ENCODE peak calls at places on chromosomes 6 and 20, in eight cellular contexts. Q is neural progenitor cell; B is stomach; D is mammary epithelial cell; S is CD8-positive, alpha-beta T cell; X is Peyer's patch; P is left lung; U is SK-N-SH. R is an unnamed sample. For H3K4me1, the result is how much of the 10 kb centered on the place peaks cover.

GRCh38 chr6:15504581-15505350 is 158.1 kb downstream of the DTNBP1 start:
- DNase-seq in B (peak), X (no peak), D (peak), S (no peak), P (no peak), Q (no peak), U (peak), R (no peak)

GRCh38 chr20:16732506-16733152 is 2.8 kb downstream of the SNRPB2 start:
- DNase-seq in B (no peak), X (no peak), Q (no peak), P (no peak), D (no peak), U (peak), S (no peak), R (no peak)

GRCh38 chr6:95133578-95133977 is 443.8 kb upstream of the MANEA start:
- DNase-seq in P (no peak), D (peak), U (no peak), B (no peak), S (no peak), Q (peak), X (no peak), R (no peak)

GRCh38 chr6:164148789-164149188 is 734.3 kb downstream of the QKI start:
- DNase-seq in D (no peak), B (no peak), X (no peak), U (no peak), S (no peak), Q (no peak), P (no peak), R (no peak)

GRCh38 chr6:21201181-21201580 is 392.4 kb upstream of the SOX4 start:
- DNase-seq in S (no peak), D (no peak), X (no peak), Q (no peak), P (no peak), U (peak), B (no peak), R (no peak)

GRCh38 chr6:109793793-109794192 is 102.7 kb downstream of the FIG4 start:
- DNase-seq in U (no peak), P (no peak), Q (no peak), D (peak), B (no peak), X (no peak), S (no peak), R (no peak)

GRCh38 chr6:170221753-170222400 is 69.0 kb downstream of the DLL1 start:
- DNase-seq in Q (no peak), S (no peak), P (no peak), U (peak), B (peak), D (no peak), X (peak), R (peak)

GRCh38 chr6:894274-894673 is 201.3 kb upstream of the EXOC2 start:
- DNase-seq in D (no peak), X (no peak), B (no peak), S (no peak), P (no peak), Q (no peak), U (no peak), R (peak)

GRCh38 chr20:21397341-21398108 is at the start of gene NKX2-4:
- DNase-seq in Q (peak), B (no peak), X (no peak), P (no peak), U (no peak), D (no peak), S (no peak), R (peak)

GRCh38 chr6:80767808-80768207 is 661.3 kb downstream of the BCKDHB start:
- DNase-seq in S (no peak), P (no peak), X (no peak), B (no peak), Q (no peak), U (no peak), D (peak), R (no peak)

GRCh38 chr6:135173989-135174484 is 7.1 kb upstream of the MYB start:
- DNase-seq in U (peak), P (no peak), Q (no peak), B (no peak), D (no peak), S (no peak), X (no peak), R (no peak)

GRCh38 chr20:36830791-36831691 is 44.9 kb upstream of the TLDC2 start:
- DNase-seq in P (no peak), U (peak), D (no peak), Q (no peak), B (no peak), S (no peak), X (no peak), R (no peak)

GRCh38 chr6:52981215-52981910 is 13.7 kb downstream of the GSTA4 start:
- DNase-seq in S (no peak), P (no peak), B (no peak), U (no peak), Q (no peak), X (no peak), D (no peak), R (no peak)

GRCh38 chr6:17454316-17455005 is 61.1 kb downstream of the CAP2 start:
- DNase-seq in P (no peak), Q (no peak), B (no peak), X (no peak), S (no peak), D (no peak), U (no peak), R (no peak)

GRCh38 chr6:33419580-33420492 is at the start of gene SYNGAP1:
- DNase-seq in B (no peak), U (peak), P (no peak), D (no peak), X (no peak), S (peak), Q (peak), R (peak)

GRCh38 chr6:139973602-139974373 is 599.3 kb upstream of the CITED2 start:
- DNase-seq in U (no peak), S (no peak), X (no peak), B (no peak), P (no peak), Q (no peak), D (no peak), R (no peak)

GRCh38 chr6:34457747-34458462 is 8.0 kb upstream of the PACSIN1 start:
- DNase-seq in Q (no peak), U (no peak), P (no peak), S (no peak), D (no peak), B (no peak), X (no peak), R (peak)

GRCh38 chr20:61430228-61430624 is 178.2 kb downstream of the CDH4 start:
- DNase-seq in X (no peak), S (no peak), P (no peak), B (no peak), D (no peak), Q (no peak), U (peak), R (no peak)

GRCh38 chr6:136921521-136921935 is 573 bp upstream of the SLC35D3 start:
- DNase-seq in S (no peak), Q (peak), B (no peak), U (peak), X (peak), P (peak), D (no peak), R (no peak)

GRCh38 chr6:140441256-140441655 is 1066.8 kb upstream of the CITED2 start:
- DNase-seq in U (peak), S (no peak), X (no peak), B (peak), D (peak), Q (peak), P (peak), R (peak)

GRCh38 chr20:37932919-37933318 is 30.0 kb downstream of the VSTM2L start:
- DNase-seq in U (no peak), S (no peak), B (no peak), Q (no peak), X (no peak), D (no peak), P (no peak), R (no peak)

GRCh38 chr20:48006036-48006833 is 221.0 kb upstream of the SULF2 start:
- DNase-seq in D (peak), B (no peak), Q (no peak), X (no peak), U (no peak), S (no peak), P (no peak), R (no peak)

GRCh38 chr6:152118678-152119077 is 311.2 kb downstream of the ESR1 start:
- DNase-seq in B (no peak), U (no peak), Q (no peak), P (no peak), D (no peak), S (no peak), X (no peak), R (no peak)

GRCh38 chr6:167968091-167968490 is 29.4 kb upstream of the KIF25 start:
- DNase-seq in X (no peak), S (no peak), D (no peak), B (no peak), P (no peak), Q (peak), U (peak), R (peak)

GRCh38 chr6:53241936-53242335 is 93.3 kb upstream of the GCM1 start:
- DNase-seq in X (no peak), S (no peak), U (no peak), D (no peak), P (peak), B (no peak), Q (no peak), R (no peak)

GRCh38 chr6:106188104-106188794 is 102.1 kb downstream of the PRDM1 start:
- DNase-seq in S (no peak), D (no peak), B (no peak), U (no peak), X (no peak), P (no peak), Q (no peak), R (no peak)

GRCh38 chr20:38298768-38299288 is 5.1 kb upstream of the BPI start:
- DNase-seq in S (no peak), X (no peak), P (no peak), D (peak), U (peak), B (peak), Q (no peak), R (no peak)

GRCh38 chr6:136609878-136610706 is 59.9 kb upstream of the MAP7 start:
- DNase-seq in Q (no peak), X (peak), U (no peak), P (no peak), B (peak), S (no peak), D (peak), R (peak)

GRCh38 chr6:89597988-89598387 is 40.6 kb downstream of the LYRM2 start:
- DNase-seq in X (no peak), S (no peak), Q (no peak), U (peak), D (peak), P (no peak), B (no peak), R (peak)

GRCh38 chr6:77292564-77293546 is 170.4 kb downstream of the HTR1B start:
- DNase-seq in D (peak), P (no peak), S (no peak), B (no peak), X (no peak), Q (no peak), U (no peak), R (no peak)

GRCh38 chr6:111711476-111711875 is 105.8 kb upstream of the TRAF3IP2 start:
- DNase-seq in X (peak), B (peak), D (no peak), U (peak), Q (peak), P (peak), S (no peak), R (peak)

DNA sequence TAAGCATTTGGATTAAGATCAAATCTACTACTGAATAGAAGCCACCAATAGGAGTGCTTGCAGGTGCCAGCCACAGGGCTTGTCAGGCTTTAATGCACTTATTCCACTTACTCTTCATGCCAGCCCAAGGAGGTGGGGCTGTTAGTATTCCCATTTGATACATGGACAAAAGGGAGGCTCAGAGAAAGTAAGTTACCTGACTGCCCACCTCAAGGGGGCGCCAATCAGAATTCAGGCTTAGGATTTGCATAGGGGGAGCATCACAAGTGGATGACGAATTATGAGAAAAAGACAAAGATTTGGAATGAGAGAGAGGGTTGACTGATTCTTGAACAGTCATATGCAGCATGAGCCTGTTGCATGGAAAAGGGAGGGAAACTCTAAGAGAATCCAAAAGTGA is 188.4 kb upstream of the TSHZ2 start:
- DNase-seq in X (no peak), B (no peak), D (peak), P (no peak), S (peak), U (no peak), Q (peak), R (peak)
- TF ChIP-seq CTCF in X (no peak), B (no peak), D (peak), P (no peak), S (no peak), U (peak), Q (peak), R (peak)

GRCh38 chr20:32970973-32971300 is 33.3 kb downstream of the SUN5 start:
- DNase-seq in P (no peak), Q (no peak), B (no peak), S (no peak), D (no peak), X (no peak), U (no peak), R (peak)

GRCh38 chr20:32971703-32972161 is 32.5 kb downstream of the SUN5 start:
- DNase-seq in S (no peak), U (no peak), X (no peak), P (no peak), D (no peak), B (no peak), Q (peak), R (peak)

GRCh38 chr20:32970115-32970972 is 33.9 kb downstream of the SUN5 start:
- DNase-seq in D (no peak), P (no peak), U (no peak), B (no peak), Q (no peak), S (no peak), X (no peak), R (no peak)

GRCh38 chr20:32973077-32973717 is 31.0 kb downstream of the SUN5 start:
- DNase-seq in U (no peak), B (no peak), S (no peak), P (no peak), D (no peak), Q (no peak), X (no peak), R (peak)

DNA sequence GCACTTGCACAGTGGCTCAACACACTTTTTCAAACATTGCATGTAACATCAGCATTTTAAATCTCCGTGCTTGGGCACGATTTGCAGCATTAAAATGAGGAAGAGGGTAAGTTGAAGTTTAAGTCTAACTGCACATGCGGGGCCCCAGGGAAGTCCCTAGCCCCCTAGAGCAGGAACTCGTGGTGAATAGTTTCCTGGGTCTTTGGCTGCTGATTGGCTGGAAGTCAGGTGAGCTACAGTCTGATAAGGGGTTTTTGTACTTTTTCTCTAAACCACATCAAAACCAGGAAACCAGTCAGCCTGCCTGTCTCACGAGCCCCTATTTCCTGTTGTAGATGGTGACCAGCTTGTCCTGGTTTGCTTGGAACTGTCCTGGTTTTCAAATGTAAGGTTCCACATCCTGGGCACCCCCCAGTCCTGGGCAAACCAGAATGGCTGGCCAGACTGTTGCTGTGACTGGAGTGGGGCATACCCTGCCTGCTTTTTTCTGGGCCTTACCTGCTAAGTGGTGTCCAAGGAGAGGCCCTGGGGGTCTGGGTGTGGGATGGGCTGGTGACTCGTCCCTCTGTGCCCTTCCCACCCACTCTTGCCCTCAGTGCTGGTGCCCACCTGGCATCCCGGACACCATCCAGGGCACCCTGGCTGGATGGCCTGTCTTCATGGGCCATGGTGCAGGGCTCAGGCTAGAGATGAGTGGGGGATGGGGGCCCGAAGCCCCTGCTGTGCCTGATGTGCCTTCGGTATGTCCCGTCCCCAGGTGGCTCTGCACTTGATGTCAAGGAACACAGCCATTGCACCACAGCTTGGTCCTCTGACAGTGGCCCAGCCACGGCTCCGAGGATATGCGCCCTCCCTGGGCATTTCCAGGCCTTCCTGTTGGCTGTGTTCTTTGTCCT is 31.8 kb downstream of the SUN5 start:
- DNase-seq in P (no peak), U (no peak), D (no peak), S (peak), X (no peak), B (no peak), Q (no peak), R (peak)
- H3K4me1 ChIP-seq in P (under half), U (under half), D (under half), S (half or more), X (under half), B (under half), Q (under half), R (under half)

GRCh38 chr20:30376767-30377658 is 880.5 kb upstream of the DEFB115 start:
- DNase-seq in P (peak), D (peak), S (peak), B (peak), X (peak), Q (no peak), U (peak), R (peak)
- TF ChIP-seq CTCF in P (peak), D (peak), S (peak), B (no peak), X (peak), Q (no peak), U (peak), R (peak)

DNA sequence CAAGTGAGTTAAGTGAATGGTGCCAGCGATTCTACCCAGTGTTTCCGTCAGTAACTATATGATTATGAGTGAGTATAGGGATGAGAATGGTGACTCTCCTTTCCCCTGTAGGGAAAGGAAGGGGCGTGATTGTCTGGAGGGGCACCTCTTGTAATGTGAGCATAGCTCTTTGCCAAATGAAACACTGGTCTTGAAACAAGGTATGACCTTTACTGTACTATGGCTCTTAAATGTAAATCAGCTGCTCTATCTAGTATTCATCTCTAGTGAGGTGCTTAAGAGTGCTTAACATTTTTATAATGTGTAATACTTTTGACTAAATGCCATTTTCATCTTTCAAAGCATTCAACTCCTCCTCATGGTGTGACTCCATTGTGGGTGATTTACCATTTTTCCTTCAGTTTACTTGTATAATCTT is 11.0 kb downstream of the PANK2 start:
- DNase-seq in X (no peak), U (no peak), D (no peak), Q (no peak), S (no peak), B (no peak), P (no peak), R (no peak)
- H3K4me1 ChIP-seq in X (under half), U (under half), D (under half), Q (under half), S (half or more), B (under half), P (half or more), R (under half)

GRCh38 chr6:87407896-87408720 is at the start of gene CFAP206:
- DNase-seq in U (peak), X (peak), B (peak), D (peak), Q (peak), S (peak), P (peak), R (peak)
- TF ChIP-seq CTCF in U (peak), X (no peak), B (no peak), D (peak), Q (no peak), S (no peak), P (no peak), R (peak)

DNA sequence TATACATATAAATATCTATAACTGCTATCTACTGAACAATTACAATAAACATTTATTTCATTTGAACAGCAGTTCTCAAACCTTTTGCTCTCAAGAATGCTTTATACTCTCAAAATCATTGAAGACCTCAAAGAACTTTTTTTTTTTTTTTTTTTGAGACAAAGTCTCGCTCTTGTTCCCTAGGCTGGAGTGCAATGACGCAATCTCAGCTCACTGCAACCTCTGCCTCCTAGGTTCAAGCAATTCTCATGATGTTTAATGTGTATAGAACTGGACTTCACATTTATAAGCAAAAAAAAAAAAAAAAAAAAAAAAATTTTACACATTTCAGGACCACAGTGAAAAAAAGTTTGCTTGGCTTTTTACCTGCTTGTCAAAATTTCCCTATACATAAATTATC is 11.7 kb downstream of the UBE2V1 start:
- DNase-seq in X (no peak), D (no peak), Q (no peak), U (no peak), S (no peak), P (no peak), B (no peak), R (no peak)
- H3K4me1 ChIP-seq in X (under half), D (under half), Q (under half), U (under half), S (under half), P (half or more), B (under half), R (under half)

GRCh38 chr6:36976005-36976261 is 10.1 kb downstream of the MTCH1 start:
- DNase-seq in D (no peak), B (no peak), U (no peak), X (no peak), S (no peak), P (no peak), Q (no peak), R (no peak)

GRCh38 chr6:36978687-36979086 is 7.3 kb downstream of the MTCH1 start:
- DNase-seq in B (no peak), X (no peak), S (no peak), U (no peak), P (no peak), Q (no peak), D (no peak), R (no peak)

GRCh38 chr6:36976509-36976908 is 9.5 kb downstream of the MTCH1 start:
- DNase-seq in X (no peak), P (no peak), S (no peak), U (no peak), Q (no peak), D (no peak), B (no peak), R (no peak)

GRCh38 chr6:36976931-36977330 is 9.1 kb downstream of the MTCH1 start:
- DNase-seq in X (no peak), U (no peak), B (no peak), S (no peak), Q (no peak), D (no peak), P (no peak), R (no peak)

DNA sequence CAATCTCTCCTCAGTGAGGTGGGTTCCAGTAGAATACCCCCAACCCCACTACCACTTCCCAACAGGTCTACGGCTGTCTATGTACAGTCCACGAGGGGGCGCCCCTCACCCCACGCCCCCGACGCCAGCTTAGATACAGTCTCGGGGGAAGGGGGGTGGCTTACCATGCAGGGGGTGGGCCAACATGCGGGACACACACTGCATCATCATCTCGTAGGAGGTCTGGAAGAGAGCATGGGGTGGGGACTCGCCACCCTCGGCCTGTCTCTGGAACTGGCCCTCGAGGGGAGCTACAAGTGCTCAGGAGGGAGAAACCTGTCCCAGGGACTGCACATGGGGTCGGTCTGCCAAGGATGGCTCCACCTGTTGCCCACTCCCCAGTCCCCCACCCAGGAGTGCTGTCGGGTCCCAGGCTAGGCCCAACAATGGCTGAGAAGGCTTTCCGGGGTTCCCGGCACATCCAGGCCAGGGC is 8.5 kb downstream of the MTCH1 start:
- DNase-seq in P (no peak), S (no peak), D (no peak), X (no peak), U (no peak), B (no peak), Q (peak), R (peak)
- TF ChIP-seq CTCF in P (no peak), S (peak), D (peak), X (peak), U (peak), B (no peak), Q (peak), R (peak)